ENCODE peak calls at places on chromosomes 1 and 21, in eight cellular contexts. O is HFFc6; G is amniotic stem cell; M is activated T-cell treated with anti-CD3 and anti-CD28 coated beads, Interleukin-2, amount 50 U/mL, for 24 hours; Y is T-helper 2 cell; K is occipital lobe; W is HT1080; U is AG09309. J is an unnamed sample.

GRCh38 chr1:218584418-218585155 is 239.5 kb downstream of the TGFB2 start:
- DNase-seq in O (peak), G (no peak), M (no peak), Y (no peak), K (no peak), W (peak), U (no peak), J (peak)

GRCh38 chr1:185974367-185974766 is 240.2 kb downstream of the HMCN1 start:
- DNase-seq in O (no peak), G (no peak), M (no peak), Y (no peak), K (no peak), W (no peak), U (no peak), J (no peak)

GRCh38 chr1:95257758-95258157 is 23.7 kb downstream of the RWDD3 start:
- DNase-seq in O (no peak), G (no peak), M (no peak), Y (no peak), K (no peak), W (no peak), U (no peak), J (peak)

GRCh38 chr1:106875622-106876021 is 180.9 kb upstream of the PRMT6 start:
- DNase-seq in O (no peak), G (no peak), M (no peak), Y (no peak), K (no peak), W (no peak), U (no peak), J (no peak)

GRCh38 chr1:41380979-41381690 is 19.9 kb downstream of the FOXO6 start:
- DNase-seq in O (no peak), G (no peak), M (no peak), Y (no peak), K (no peak), W (no peak), U (no peak), J (peak)

GRCh38 chr1:197174818-197175217 is 28.3 kb upstream of the ASPM start:
- DNase-seq in O (no peak), G (no peak), M (no peak), Y (no peak), K (no peak), W (no peak), U (no peak), J (no peak)

GRCh38 chr1:112862753-112863426 is 93.1 kb downstream of the SLC16A1 start:
- DNase-seq in O (no peak), G (no peak), M (no peak), Y (no peak), K (no peak), W (no peak), U (no peak), J (no peak)

GRCh38 chr1:43506233-43506632 is 24.4 kb upstream of the PTPRF start:
- DNase-seq in O (no peak), G (no peak), M (no peak), Y (no peak), K (no peak), W (no peak), U (no peak), J (no peak)

GRCh38 chr21:15250384-15250783 is 185.6 kb upstream of the NRIP1 start:
- DNase-seq in O (no peak), G (no peak), M (no peak), Y (no peak), K (no peak), W (peak), U (no peak), J (no peak)

J was measured in Daoy.